ENCODE peak calls at places on chromosomes 2 and 18, in four cellular contexts. R is T-cell; D is SK-N-SH treated with all-trans-retinoic acid at 6 μM for 48 hours; O is naive thymus-derived CD8-positive, alpha-beta T cell. H is an unnamed sample.
A peak's percentile ranks its signal among the peaks of the same experiment; 100 is the strongest.

GRCh38 chr18:51250006-51250405 is 52.5 kb upstream of the MEX3C start:
- ATAC-seq in R (no peak), O (no peak), D (no peak), H (no peak)

GRCh38 chr2:60641866-60642788 is 88.7 kb upstream of the BCL11A start:
- ATAC-seq in R (no peak), O (peak; percentile 49), D (peak; percentile 89), H (no peak)

GRCh38 chr2:69200107-69200520 is 186.9 kb downstream of the GFPT1 start:
- ATAC-seq in D (no peak), O (no peak), R (no peak), H (peak; percentile 54)

GRCh38 chr2:45843136-45843535 is 191.7 kb downstream of the PRKCE start:
- ATAC-seq in O (no peak), D (no peak), R (no peak), H (no peak)

GRCh38 chr2:219404291-219404910 is 13.8 kb upstream of the DES start:
- ATAC-seq in D (no peak), R (no peak), O (no peak), H (peak; percentile 11)

GRCh38 chr2:1731512-1731962 is 12.8 kb downstream of the PXDN start:
- ATAC-seq in D (peak; percentile 66), O (no peak), R (no peak), H (peak; percentile 44)

GRCh38 chr2:7594211-7594610 is 677.0 kb downstream of the RNF144A start:
- ATAC-seq in O (no peak), D (no peak), R (no peak), H (no peak)

GRCh38 chr2:22035333-22035964 is 911.7 kb downstream of the TDRD15 start:
- ATAC-seq in D (no peak), O (no peak), R (no peak), H (no peak)

GRCh38 chr2:148255929-148256328 is 235.0 kb downstream of the MBD5 start:
- ATAC-seq in O (no peak), R (no peak), D (no peak), H (no peak)

GRCh38 chr2:99832921-99833320 is 309.5 kb downstream of the AFF3 start:
- ATAC-seq in R (no peak), O (no peak), D (no peak), H (no peak)

GRCh38 chr2:126269911-126270310 is 386.0 kb upstream of the GYPC start:
- ATAC-seq in D (no peak), O (no peak), R (no peak), H (no peak)

GRCh38 chr2:27752551-27753237 is 18.8 kb upstream of the MRPL33 start:
- ATAC-seq in D (no peak), R (no peak), O (no peak), H (no peak)

GRCh38 chr2:16382451-16382850 is 283.2 kb downstream of the CYRIA start:
- ATAC-seq in D (no peak), O (no peak), R (no peak), H (no peak)

H was measured in gastroesophageal sphincter.